ENCODE peak calls at places on chromosomes 5 and 9, in four cellular contexts. C, L, U and R are unnamed samples.
A peak's percentile ranks its signal among the peaks of the same experiment; 100 is the strongest.

GRCh38 chr9:31608413-31608812 is 776.0 kb upstream of the ACO1 start:
- DNase-seq in C (no peak), L (no peak), U (no peak), R (peak; percentile 47)

GRCh38 chr5:121968910-121969607 is 7.3 kb downstream of the SRFBP1 start:
- DNase-seq in C (peak; percentile 99), L (peak; percentile 98), U (no peak), R (peak; percentile 99)

GRCh38 chr9:124309665-124310064 is 51.9 kb downstream of the NEK6 start:
- DNase-seq in C (peak; percentile 99), L (peak; percentile 99), U (no peak), R (peak; percentile 98)

GRCh38 chr9:137702615-137703379 is 84.0 kb downstream of the EHMT1 start:
- DNase-seq in C (no peak), L (no peak), U (no peak), R (no peak)

GRCh38 chr9:37262410-37262809 is 142.0 kb downstream of the ZCCHC7 start:
- DNase-seq in C (peak; percentile 11), L (no peak), U (no peak), R (peak; percentile 75)

GRCh38 chr9:36298566-36298965 is 40.3 kb upstream of the GNE start:
- DNase-seq in C (peak; percentile 78), L (peak; percentile 88), U (no peak), R (peak; percentile 39)

GRCh38 chr5:124790261-124790894 is 43.9 kb upstream of the ZNF608 start:
- DNase-seq in C (peak; percentile 51), L (no peak), U (no peak), R (peak; percentile 62)

GRCh38 chr5:96347502-96348292 is 85.4 kb downstream of the PCSK1 start:
- DNase-seq in C (no peak), L (no peak), U (no peak), R (no peak)

GRCh38 chr5:111735829-111736228 is 21.2 kb downstream of the NREP start:
- DNase-seq in C (peak; percentile 83), L (peak; percentile 85), U (no peak), R (peak; percentile 96)

GRCh38 chr9:33101104-33101951 is 24.9 kb upstream of the SMU1 start:
- DNase-seq in C (peak; percentile 57), L (peak; percentile 19), U (no peak), R (no peak)

GRCh38 chr9:99347556-99347955 is 125.5 kb downstream of the SEC61B start:
- DNase-seq in C (no peak), L (no peak), U (no peak), R (no peak)

GRCh38 chr5:92841604-92842155 is 739.3 kb downstream of the NR2F1-AS1 start:
- DNase-seq in C (no peak), L (no peak), U (no peak), R (no peak)

GRCh38 chr9:126862461-126862830 is 2.0 kb downstream of the ZBTB34 start:
- DNase-seq in C (no peak), L (no peak), U (no peak), R (no peak)

GRCh38 chr9:129597355-129598088 is 23.4 kb downstream of the C9orf50 start:
- DNase-seq in C (no peak), L (no peak), U (peak; percentile 90), R (peak; percentile 87)

GRCh38 chr5:151622367-151623097 is 31.4 kb upstream of the FAT2 start:
- DNase-seq in C (no peak), L (no peak), U (no peak), R (no peak)

GRCh38 chr5:17105744-17106450 is 111.5 kb upstream of the BASP1 start:
- DNase-seq in C (peak; percentile 33), L (peak; percentile 83), U (no peak), R (peak; percentile 41)

GRCh38 chr5:100694100-100694499 is 158.9 kb downstream of the FAM174A start:
- DNase-seq in C (no peak), L (no peak), U (no peak), R (no peak)

GRCh38 chr5:143001764-143002351 is 231.7 kb downstream of the ARHGAP26 start:
- DNase-seq in C (peak; percentile 69), L (peak; percentile 36), U (no peak), R (peak; percentile 67)

GRCh38 chr5:143241892-143242291 is 161.6 kb downstream of the NR3C1 start:
- DNase-seq in C (no peak), L (no peak), U (no peak), R (no peak)

GRCh38 chr9:96020822-96021615 is 145.5 kb downstream of the ERCC6L2 start:
- DNase-seq in C (no peak), L (no peak), U (peak; percentile 61), R (peak; percentile 31)

GRCh38 chr5:78387468-78388153 is 27.2 kb downstream of the SCAMP1 start:
- DNase-seq in C (no peak), L (no peak), U (no peak), R (no peak)

GRCh38 chr5:64796301-64796700 is 27.6 kb downstream of the CWC27 start:
- DNase-seq in C (no peak), L (no peak), U (no peak), R (no peak)

GRCh38 chr5:162852145-162852544 is 585.2 kb upstream of the CCNG1 start:
- DNase-seq in C (no peak), L (no peak), U (no peak), R (no peak)

GRCh38 chr9:90142580-90142979 is 500.0 kb downstream of the DIRAS2 start:
- DNase-seq in C (peak; percentile 37), L (no peak), U (no peak), R (peak; percentile 63)

GRCh38 chr9:116686693-116687073 is 422 bp upstream of the TRIM32 start:
- DNase-seq in C (no peak), L (no peak), U (no peak), R (peak; percentile 50)

GRCh38 chr9:84317563-84317962 is 23.0 kb downstream of the SLC28A3 start:
- DNase-seq in C (no peak), L (no peak), U (no peak), R (no peak)

GRCh38 chr9:118991366-118992285 is 377.6 kb downstream of the BRINP1 start:
- DNase-seq in C (no peak), L (no peak), U (no peak), R (no peak)

GRCh38 chr5:61881821-61882220 is 424.2 kb upstream of the KIF2A start:
- DNase-seq in C (peak; percentile 77), L (no peak), U (no peak), R (peak; percentile 50)

GRCh38 chr5:140358738-140359310 is 1.2 kb upstream of the SLC4A9 start:
- DNase-seq in C (no peak), L (no peak), U (no peak), R (peak; percentile 63)

GRCh38 chr9:128286435-128286834 is 10.4 kb downstream of the SWI5 start:
- DNase-seq in C (no peak), L (no peak), U (peak; percentile 55), R (peak; percentile 68)

GRCh38 chr5:74919487-74919886 is 53.3 kb upstream of the FAM169A start:
- DNase-seq in C (peak; percentile 66), L (peak; percentile 20), U (no peak), R (peak; percentile 85)

GRCh38 chr9:31045810-31046209 is 1338.6 kb upstream of the ACO1 start:
- DNase-seq in C (no peak), L (no peak), U (no peak), R (no peak)